ENCODE peak calls at places on chromosomes 1 and 21, in six cellular contexts. One of them, this sample, is unnamed.

GRCh38 chr1:40162791-40163441 is 1.7 kb downstream of the RLF start:
- DNase-seq in K562: peak
- DNase-seq in A549: no peak
- DNase-seq in neural progenitor cell: no peak
- DNase-seq in PC-9: no peak
- DNase-seq in fibroblast of lung: peak
- DNase-seq in this sample: no peak

GRCh38 chr1:112877741-112878140 is 78.3 kb downstream of the SLC16A1 start:
- DNase-seq in PC-9: no peak
- DNase-seq in fibroblast of lung: no peak
- DNase-seq in K562: no peak
- DNase-seq in neural progenitor cell: peak
- DNase-seq in A549: no peak
- DNase-seq in this sample: no peak

GRCh38 chr1:203695116-203695515 is 68.5 kb downstream of the ATP2B4 start:
- DNase-seq in PC-9: no peak
- DNase-seq in neural progenitor cell: no peak
- DNase-seq in fibroblast of lung: no peak
- DNase-seq in K562: no peak
- DNase-seq in A549: no peak
- DNase-seq in this sample: no peak

GRCh38 chr1:247070645-247071044 is 8.0 kb downstream of the ZNF670 start:
- DNase-seq in fibroblast of lung: no peak
- DNase-seq in PC-9: no peak
- DNase-seq in neural progenitor cell: no peak
- DNase-seq in A549: no peak
- DNase-seq in K562: no peak
- DNase-seq in this sample: no peak

GRCh38 chr1:10528066-10529014 is 53.6 kb downstream of the PEX14 start:
- DNase-seq in K562: no peak
- DNase-seq in neural progenitor cell: no peak
- DNase-seq in A549: peak
- DNase-seq in fibroblast of lung: peak
- DNase-seq in PC-9: peak
- DNase-seq in this sample: peak

GRCh38 chr21:20997633-20998455 is at the start of gene NCAM2:
- DNase-seq in A549: peak
- DNase-seq in fibroblast of lung: peak
- DNase-seq in PC-9: no peak
- DNase-seq in K562: peak
- DNase-seq in neural progenitor cell: peak
- DNase-seq in this sample: peak

GRCh38 chr1:72516826-72517225 is 234.5 kb upstream of the NEGR1 start:
- DNase-seq in K562: no peak
- DNase-seq in PC-9: no peak
- DNase-seq in neural progenitor cell: no peak
- DNase-seq in fibroblast of lung: no peak
- DNase-seq in A549: no peak
- DNase-seq in this sample: no peak

GRCh38 chr21:33760641-33761103 is 118.4 kb downstream of the ITSN1 start:
- DNase-seq in K562: no peak
- DNase-seq in A549: no peak
- DNase-seq in fibroblast of lung: peak
- DNase-seq in neural progenitor cell: no peak
- DNase-seq in PC-9: no peak
- DNase-seq in this sample: no peak

GRCh38 chr21:17585875-17586450 is 26.7 kb downstream of the BTG3 start:
- DNase-seq in A549: peak
- DNase-seq in PC-9: no peak
- DNase-seq in neural progenitor cell: peak
- DNase-seq in fibroblast of lung: peak
- DNase-seq in K562: peak
- DNase-seq in this sample: peak

GRCh38 chr1:169107673-169108160 is 1.2 kb downstream of the ATP1B1 start:
- DNase-seq in A549: peak
- DNase-seq in K562: no peak
- DNase-seq in fibroblast of lung: peak
- DNase-seq in neural progenitor cell: no peak
- DNase-seq in PC-9: no peak
- DNase-seq in this sample: no peak

GRCh38 chr1:228490120-228491078 is 3.2 kb downstream of the RNF187 start:
- DNase-seq in neural progenitor cell: no peak
- DNase-seq in K562: no peak
- DNase-seq in fibroblast of lung: no peak
- DNase-seq in A549: peak
- DNase-seq in PC-9: peak
- DNase-seq in this sample: no peak

GRCh38 chr1:15282810-15283474 is 35.9 kb downstream of the FHAD1 start:
- DNase-seq in fibroblast of lung: no peak
- DNase-seq in A549: peak
- DNase-seq in neural progenitor cell: no peak
- DNase-seq in K562: no peak
- DNase-seq in PC-9: no peak
- DNase-seq in this sample: no peak

GRCh38 chr1:97562096-97562495 is 358.7 kb downstream of the DPYD start:
- DNase-seq in PC-9: no peak
- DNase-seq in A549: no peak
- DNase-seq in fibroblast of lung: peak
- DNase-seq in K562: no peak
- DNase-seq in neural progenitor cell: no peak
- DNase-seq in this sample: no peak

GRCh38 chr1:207752456-207753132 is 740 bp downstream of the CD46 start:
- DNase-seq in neural progenitor cell: peak
- DNase-seq in K562: peak
- DNase-seq in A549: peak
- DNase-seq in PC-9: peak
- DNase-seq in fibroblast of lung: peak
- DNase-seq in this sample: peak

GRCh38 chr1:94306521-94306920 is 69.1 kb upstream of the ARHGAP29 start:
- DNase-seq in A549: no peak
- DNase-seq in fibroblast of lung: no peak
- DNase-seq in PC-9: no peak
- DNase-seq in K562: no peak
- DNase-seq in neural progenitor cell: no peak
- DNase-seq in this sample: no peak

GRCh38 chr1:94302497-94302896 is 65.1 kb upstream of the ARHGAP29 start:
- DNase-seq in neural progenitor cell: no peak
- DNase-seq in K562: no peak
- DNase-seq in PC-9: no peak
- DNase-seq in A549: no peak
- DNase-seq in fibroblast of lung: no peak
- DNase-seq in this sample: no peak

GRCh38 chr1:94302960-94303359 is 65.6 kb upstream of the ARHGAP29 start:
- DNase-seq in PC-9: no peak
- DNase-seq in A549: no peak
- DNase-seq in neural progenitor cell: no peak
- DNase-seq in K562: no peak
- DNase-seq in fibroblast of lung: no peak
- DNase-seq in this sample: no peak

GRCh38 chr1:94305704-94306103 is 68.3 kb upstream of the ARHGAP29 start:
- DNase-seq in K562: no peak
- DNase-seq in A549: no peak
- DNase-seq in neural progenitor cell: no peak
- DNase-seq in fibroblast of lung: peak
- DNase-seq in PC-9: no peak
- DNase-seq in this sample: no peak

DNA sequence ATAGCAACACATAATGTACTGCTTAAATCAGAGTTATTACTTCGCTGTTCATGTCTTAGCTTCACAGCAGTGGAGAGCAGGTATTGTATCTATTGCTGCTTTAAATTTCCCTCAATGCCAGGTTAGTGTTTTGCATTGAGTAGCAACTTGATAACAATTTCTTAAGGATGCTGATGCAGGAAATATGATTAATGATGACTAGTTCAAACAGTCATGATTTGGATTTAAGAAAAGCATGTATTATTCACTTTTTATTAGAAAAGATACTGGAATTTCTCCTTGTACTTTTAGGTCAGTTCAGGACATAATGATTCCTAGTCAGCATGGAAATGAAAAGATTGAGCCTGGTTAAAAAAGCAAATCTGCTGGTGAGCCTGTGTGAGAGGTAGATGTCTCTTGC is 67.2 kb upstream of the ARHGAP29 start:
- DNase-seq in PC-9: no peak
- DNase-seq in neural progenitor cell: no peak
- DNase-seq in K562: no peak
- DNase-seq in fibroblast of lung: peak
- DNase-seq in A549: no peak
- DNase-seq in this sample: no peak
- H3K4me2 ChIP-seq in PC-9: peak
- H3K4me2 ChIP-seq in neural progenitor cell: no peak
- H3K4me2 ChIP-seq in K562: no peak
- H3K4me2 ChIP-seq in fibroblast of lung: no peak
- H3K4me2 ChIP-seq in A549: peak
- H3K4me2 ChIP-seq in this sample: no peak

GRCh38 chr1:48657413-48657812 is 119.3 kb downstream of the BEND5 start:
- DNase-seq in A549: no peak
- DNase-seq in fibroblast of lung: no peak
- DNase-seq in K562: no peak
- DNase-seq in PC-9: no peak
- DNase-seq in neural progenitor cell: no peak
- DNase-seq in this sample: no peak

GRCh38 chr1:48667782-48668181 is 108.9 kb downstream of the BEND5 start:
- DNase-seq in PC-9: no peak
- DNase-seq in A549: no peak
- DNase-seq in fibroblast of lung: no peak
- DNase-seq in neural progenitor cell: no peak
- DNase-seq in K562: no peak
- DNase-seq in this sample: no peak

GRCh38 chr1:48665743-48666142 is 110.9 kb downstream of the BEND5 start:
- DNase-seq in A549: no peak
- DNase-seq in neural progenitor cell: no peak
- DNase-seq in fibroblast of lung: no peak
- DNase-seq in PC-9: no peak
- DNase-seq in K562: no peak
- DNase-seq in this sample: no peak

DNA sequence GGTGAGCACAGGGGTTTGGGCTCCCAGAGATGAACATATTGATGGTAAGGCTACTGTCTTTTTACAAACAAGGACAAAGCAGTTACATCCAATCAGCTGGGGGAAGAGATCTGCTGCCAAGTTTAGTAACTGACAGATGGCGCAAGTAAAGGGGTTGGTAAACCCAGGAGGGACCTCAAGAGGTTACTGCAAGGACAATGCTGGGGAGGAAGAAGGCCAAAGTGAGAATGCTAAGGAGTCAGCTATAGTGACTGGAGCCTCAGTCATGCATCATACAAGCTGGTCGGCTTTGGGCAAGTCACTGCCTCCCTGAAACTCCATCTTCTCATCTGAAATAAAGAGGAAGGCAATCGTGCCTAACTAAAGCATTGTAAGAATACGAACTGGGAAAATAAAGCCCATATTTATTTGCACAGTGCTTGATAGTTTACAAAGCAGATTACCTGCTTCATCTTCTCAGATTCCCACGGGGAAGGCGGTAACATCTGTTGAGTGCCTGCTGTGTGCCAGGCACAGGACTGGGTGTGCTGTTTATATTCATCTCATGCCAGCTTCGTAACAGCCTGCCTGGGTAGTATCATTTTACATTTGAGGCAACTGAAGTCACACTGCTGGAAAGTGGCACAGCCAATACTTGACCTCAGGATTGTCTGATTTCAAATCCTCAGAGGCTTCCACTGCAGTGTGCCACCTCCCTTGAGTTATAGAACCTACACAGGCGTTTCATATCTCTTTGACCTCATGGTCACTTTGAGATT is 114.8 kb downstream of the BEND5 start:
- DNase-seq in fibroblast of lung: no peak
- DNase-seq in PC-9: no peak
- DNase-seq in K562: no peak
- DNase-seq in neural progenitor cell: no peak
- DNase-seq in A549: no peak
- DNase-seq in this sample: no peak
- H3K4me2 ChIP-seq in fibroblast of lung: no peak
- H3K4me2 ChIP-seq in PC-9: no peak
- H3K4me2 ChIP-seq in K562: no peak
- H3K4me2 ChIP-seq in neural progenitor cell: no peak
- H3K4me2 ChIP-seq in A549: no peak
- H3K4me2 ChIP-seq in this sample: no peak

DNA sequence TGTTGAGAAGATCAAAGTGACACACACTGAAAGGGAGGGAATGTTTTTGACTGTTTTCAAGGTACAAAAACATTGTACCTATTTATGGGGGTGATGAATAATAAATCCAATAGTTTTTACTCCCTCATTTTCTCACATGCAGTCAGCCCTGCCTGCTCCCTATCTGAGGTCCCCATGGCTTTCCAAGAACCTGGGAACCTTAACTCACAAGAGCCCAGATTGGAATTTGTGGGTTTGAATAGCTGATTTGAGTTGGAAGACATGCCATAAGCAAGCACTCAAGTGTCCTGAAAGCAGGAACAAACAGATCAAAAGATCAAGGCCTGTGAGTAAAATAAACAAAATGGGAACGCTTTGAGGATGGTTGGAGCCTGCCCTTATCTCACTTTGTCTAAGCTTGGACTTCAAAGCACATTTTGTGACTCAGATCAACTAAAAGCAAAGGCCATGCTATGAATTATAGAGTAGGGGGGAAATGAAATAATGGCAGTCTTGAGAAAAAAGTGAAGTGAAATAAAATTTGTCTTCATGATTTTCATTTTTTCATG is 136.6 kb downstream of the LYPLAL1 start:
- DNase-seq in K562: no peak
- DNase-seq in neural progenitor cell: no peak
- DNase-seq in PC-9: no peak
- DNase-seq in A549: peak
- DNase-seq in fibroblast of lung: peak
- DNase-seq in this sample: peak
- H3K4me2 ChIP-seq in K562: no peak
- H3K4me2 ChIP-seq in neural progenitor cell: no peak
- H3K4me2 ChIP-seq in PC-9: no peak
- H3K4me2 ChIP-seq in A549: peak
- H3K4me2 ChIP-seq in fibroblast of lung: no peak
- H3K4me2 ChIP-seq in this sample: no peak

DNA sequence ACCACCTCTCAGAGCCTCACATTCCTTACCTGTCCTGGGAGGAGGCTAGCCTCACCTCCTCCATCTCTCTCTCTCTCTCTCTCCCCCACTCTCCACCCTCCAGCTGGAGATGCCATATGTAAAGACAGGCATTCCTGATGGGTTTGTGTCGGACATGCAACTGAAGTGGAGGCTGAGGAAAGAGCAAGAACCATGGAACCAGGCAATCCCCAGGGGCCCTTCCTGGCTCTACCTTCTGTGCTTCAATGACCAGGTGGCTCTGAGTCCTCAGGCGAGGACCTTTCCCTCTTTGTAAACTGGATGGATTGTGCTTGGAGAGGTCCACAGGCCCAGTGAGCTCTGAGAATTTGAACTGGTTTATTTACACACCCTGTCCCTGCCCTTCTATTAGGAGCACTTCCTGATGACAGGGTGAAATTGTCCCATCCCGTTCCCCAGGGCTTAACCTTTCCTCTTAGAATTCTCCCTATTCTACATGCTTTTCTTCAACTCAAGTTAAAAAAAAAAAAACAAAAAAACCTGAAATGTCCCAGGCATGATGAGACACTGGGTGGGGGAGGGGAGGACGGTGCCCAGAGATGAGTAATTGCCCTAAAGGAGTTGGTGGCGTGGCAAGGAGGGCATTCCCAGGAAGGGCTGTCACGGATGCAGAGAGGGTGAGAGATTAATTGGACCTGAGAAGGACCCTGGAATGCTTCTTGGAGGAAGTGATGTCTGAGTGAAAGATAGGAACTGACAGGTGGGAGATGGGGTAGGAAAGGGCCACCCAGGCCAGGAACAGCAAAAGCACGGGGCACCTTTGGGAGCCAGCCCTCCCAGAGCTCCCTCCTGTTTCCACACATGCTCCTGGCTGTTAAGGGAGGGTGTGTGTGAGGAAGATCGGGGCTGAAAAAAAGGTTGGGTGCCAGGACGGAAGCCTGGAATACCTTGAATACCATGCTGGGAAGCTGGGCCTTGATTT is 50.2 kb upstream of the WASF2 start:
- DNase-seq in PC-9: peak
- DNase-seq in neural progenitor cell: no peak
- DNase-seq in A549: peak
- DNase-seq in K562: no peak
- DNase-seq in fibroblast of lung: peak
- DNase-seq in this sample: no peak
- H3K4me2 ChIP-seq in PC-9: peak
- H3K4me2 ChIP-seq in neural progenitor cell: no peak
- H3K4me2 ChIP-seq in A549: peak
- H3K4me2 ChIP-seq in K562: no peak
- H3K4me2 ChIP-seq in fibroblast of lung: no peak
- H3K4me2 ChIP-seq in this sample: no peak

This sample was measured in hepatocyte.